ENCODE peak calls at places on chromosomes 13 and 19, in eight cellular contexts. One of them, this sample, is unnamed.

GRCh38 chr13:107209811-107210210 is 641.9 kb upstream of the ARGLU1 start:
- DNase-seq in transverse colon: no peak
- DNase-seq in HS-27A: no peak
- DNase-seq in activated CD4-positive, alpha-beta T cell treated with anti-CD3 and anti-CD28 coated beads, Interleukin-2, amount 50 U/mL, for 1 hour: no peak
- DNase-seq in anterior cingulate cortex: no peak
- DNase-seq in keratinocyte: no peak
- DNase-seq in iPS-NIHi11: no peak
- DNase-seq in T-helper 17 cell: no peak
- DNase-seq in this sample: no peak

GRCh38 chr13:99151516-99151915 is 49.1 kb upstream of the UBAC2 start:
- DNase-seq in T-helper 17 cell: no peak
- DNase-seq in HS-27A: peak; percentile 34
- DNase-seq in keratinocyte: peak; percentile 77
- DNase-seq in anterior cingulate cortex: no peak
- DNase-seq in transverse colon: no peak
- DNase-seq in activated CD4-positive, alpha-beta T cell treated with anti-CD3 and anti-CD28 coated beads, Interleukin-2, amount 50 U/mL, for 1 hour: no peak
- DNase-seq in iPS-NIHi11: no peak
- DNase-seq in this sample: no peak

GRCh38 chr13:48902421-48902820 is 73.3 kb upstream of the FNDC3A start:
- DNase-seq in keratinocyte: no peak
- DNase-seq in anterior cingulate cortex: no peak
- DNase-seq in HS-27A: no peak
- DNase-seq in iPS-NIHi11: peak; percentile 37
- DNase-seq in activated CD4-positive, alpha-beta T cell treated with anti-CD3 and anti-CD28 coated beads, Interleukin-2, amount 50 U/mL, for 1 hour: no peak
- DNase-seq in transverse colon: no peak
- DNase-seq in T-helper 17 cell: no peak
- DNase-seq in this sample: no peak

GRCh38 chr13:36543671-36544070 is 111.4 kb downstream of the CCNA1 start:
- DNase-seq in activated CD4-positive, alpha-beta T cell treated with anti-CD3 and anti-CD28 coated beads, Interleukin-2, amount 50 U/mL, for 1 hour: no peak
- DNase-seq in T-helper 17 cell: no peak
- DNase-seq in iPS-NIHi11: no peak
- DNase-seq in keratinocyte: no peak
- DNase-seq in transverse colon: no peak
- DNase-seq in anterior cingulate cortex: no peak
- DNase-seq in HS-27A: no peak
- DNase-seq in this sample: no peak

GRCh38 chr19:41476583-41476982 is 33.6 kb downstream of the ERICH4 start:
- DNase-seq in iPS-NIHi11: no peak
- DNase-seq in activated CD4-positive, alpha-beta T cell treated with anti-CD3 and anti-CD28 coated beads, Interleukin-2, amount 50 U/mL, for 1 hour: no peak
- DNase-seq in anterior cingulate cortex: no peak
- DNase-seq in T-helper 17 cell: no peak
- DNase-seq in HS-27A: no peak
- DNase-seq in transverse colon: no peak
- DNase-seq in keratinocyte: no peak
- DNase-seq in this sample: no peak

GRCh38 chr13:49494645-49495044 is 1.1 kb upstream of the PHF11 start:
- DNase-seq in anterior cingulate cortex: no peak
- DNase-seq in transverse colon: no peak
- DNase-seq in keratinocyte: no peak
- DNase-seq in T-helper 17 cell: no peak
- DNase-seq in activated CD4-positive, alpha-beta T cell treated with anti-CD3 and anti-CD28 coated beads, Interleukin-2, amount 50 U/mL, for 1 hour: no peak
- DNase-seq in iPS-NIHi11: no peak
- DNase-seq in HS-27A: no peak
- DNase-seq in this sample: no peak

GRCh38 chr13:109649713-109650112 is 136.7 kb downstream of the IRS2 start:
- DNase-seq in keratinocyte: no peak
- DNase-seq in HS-27A: no peak
- DNase-seq in T-helper 17 cell: no peak
- DNase-seq in activated CD4-positive, alpha-beta T cell treated with anti-CD3 and anti-CD28 coated beads, Interleukin-2, amount 50 U/mL, for 1 hour: no peak
- DNase-seq in iPS-NIHi11: no peak
- DNase-seq in anterior cingulate cortex: no peak
- DNase-seq in transverse colon: no peak
- DNase-seq in this sample: no peak

GRCh38 chr13:21344662-21345176 is 114.4 kb downstream of the ZDHHC20 start:
- DNase-seq in keratinocyte: no peak
- DNase-seq in iPS-NIHi11: no peak
- DNase-seq in anterior cingulate cortex: no peak
- DNase-seq in T-helper 17 cell: no peak
- DNase-seq in HS-27A: no peak
- DNase-seq in transverse colon: no peak
- DNase-seq in activated CD4-positive, alpha-beta T cell treated with anti-CD3 and anti-CD28 coated beads, Interleukin-2, amount 50 U/mL, for 1 hour: no peak
- DNase-seq in this sample: no peak

GRCh38 chr19:7909471-7910067 is 5.1 kb upstream of the TGFBR3L start:
- DNase-seq in HS-27A: no peak
- DNase-seq in transverse colon: no peak
- DNase-seq in anterior cingulate cortex: no peak
- DNase-seq in activated CD4-positive, alpha-beta T cell treated with anti-CD3 and anti-CD28 coated beads, Interleukin-2, amount 50 U/mL, for 1 hour: no peak
- DNase-seq in T-helper 17 cell: no peak
- DNase-seq in iPS-NIHi11: no peak
- DNase-seq in keratinocyte: no peak
- DNase-seq in this sample: no peak

GRCh38 chr19:57099199-57099661 is 20.6 kb upstream of the USP29 start:
- DNase-seq in keratinocyte: no peak
- DNase-seq in anterior cingulate cortex: peak; percentile 36
- DNase-seq in iPS-NIHi11: peak; percentile 89
- DNase-seq in transverse colon: peak; percentile 46
- DNase-seq in T-helper 17 cell: peak; percentile 30
- DNase-seq in HS-27A: no peak
- DNase-seq in activated CD4-positive, alpha-beta T cell treated with anti-CD3 and anti-CD28 coated beads, Interleukin-2, amount 50 U/mL, for 1 hour: peak; percentile 34
- DNase-seq in this sample: peak; percentile 31

GRCh38 chr19:41569481-41570150 is 6.3 kb upstream of the CEACAM21 start:
- DNase-seq in transverse colon: no peak
- DNase-seq in T-helper 17 cell: no peak
- DNase-seq in keratinocyte: no peak
- DNase-seq in iPS-NIHi11: no peak
- DNase-seq in anterior cingulate cortex: no peak
- DNase-seq in HS-27A: no peak
- DNase-seq in activated CD4-positive, alpha-beta T cell treated with anti-CD3 and anti-CD28 coated beads, Interleukin-2, amount 50 U/mL, for 1 hour: no peak
- DNase-seq in this sample: no peak

GRCh38 chr19:632228-633067 is 889 bp downstream of the POLRMT start:
- DNase-seq in transverse colon: peak; percentile 78
- DNase-seq in T-helper 17 cell: no peak
- DNase-seq in iPS-NIHi11: peak; percentile 75
- DNase-seq in HS-27A: no peak
- DNase-seq in keratinocyte: no peak
- DNase-seq in anterior cingulate cortex: no peak
- DNase-seq in activated CD4-positive, alpha-beta T cell treated with anti-CD3 and anti-CD28 coated beads, Interleukin-2, amount 50 U/mL, for 1 hour: no peak
- DNase-seq in this sample: no peak

GRCh38 chr13:78978381-78978998 is 319.5 kb upstream of the OBI1 start:
- DNase-seq in HS-27A: no peak
- DNase-seq in T-helper 17 cell: no peak
- DNase-seq in keratinocyte: no peak
- DNase-seq in activated CD4-positive, alpha-beta T cell treated with anti-CD3 and anti-CD28 coated beads, Interleukin-2, amount 50 U/mL, for 1 hour: peak; percentile 9
- DNase-seq in transverse colon: peak; percentile 11
- DNase-seq in iPS-NIHi11: peak; percentile 53
- DNase-seq in anterior cingulate cortex: no peak
- DNase-seq in this sample: peak; percentile 51

GRCh38 chr13:34435338-34435737 is 506.7 kb upstream of the NBEA start:
- DNase-seq in keratinocyte: no peak
- DNase-seq in transverse colon: no peak
- DNase-seq in anterior cingulate cortex: no peak
- DNase-seq in activated CD4-positive, alpha-beta T cell treated with anti-CD3 and anti-CD28 coated beads, Interleukin-2, amount 50 U/mL, for 1 hour: no peak
- DNase-seq in T-helper 17 cell: no peak
- DNase-seq in iPS-NIHi11: no peak
- DNase-seq in HS-27A: no peak
- DNase-seq in this sample: no peak

GRCh38 chr13:113405481-113406300 is 41.8 kb upstream of the GRTP1 start:
- DNase-seq in anterior cingulate cortex: no peak
- DNase-seq in activated CD4-positive, alpha-beta T cell treated with anti-CD3 and anti-CD28 coated beads, Interleukin-2, amount 50 U/mL, for 1 hour: no peak
- DNase-seq in T-helper 17 cell: no peak
- DNase-seq in HS-27A: no peak
- DNase-seq in iPS-NIHi11: no peak
- DNase-seq in transverse colon: no peak
- DNase-seq in keratinocyte: no peak
- DNase-seq in this sample: no peak

GRCh38 chr19:38529610-38530009 is 88.1 kb downstream of the MAP4K1 start:
- DNase-seq in iPS-NIHi11: no peak
- DNase-seq in activated CD4-positive, alpha-beta T cell treated with anti-CD3 and anti-CD28 coated beads, Interleukin-2, amount 50 U/mL, for 1 hour: no peak
- DNase-seq in T-helper 17 cell: no peak
- DNase-seq in HS-27A: no peak
- DNase-seq in keratinocyte: no peak
- DNase-seq in transverse colon: no peak
- DNase-seq in anterior cingulate cortex: no peak
- DNase-seq in this sample: no peak

GRCh38 chr19:7638802-7639465 is 2.0 kb downstream of the STXBP2 start:
- DNase-seq in anterior cingulate cortex: no peak
- DNase-seq in keratinocyte: no peak
- DNase-seq in T-helper 17 cell: no peak
- DNase-seq in activated CD4-positive, alpha-beta T cell treated with anti-CD3 and anti-CD28 coated beads, Interleukin-2, amount 50 U/mL, for 1 hour: no peak
- DNase-seq in HS-27A: no peak
- DNase-seq in iPS-NIHi11: no peak
- DNase-seq in transverse colon: no peak
- DNase-seq in this sample: no peak

GRCh38 chr13:75666646-75667351 is 30.7 kb downstream of the LMO7 start:
- DNase-seq in anterior cingulate cortex: no peak
- DNase-seq in HS-27A: no peak
- DNase-seq in T-helper 17 cell: no peak
- DNase-seq in activated CD4-positive, alpha-beta T cell treated with anti-CD3 and anti-CD28 coated beads, Interleukin-2, amount 50 U/mL, for 1 hour: no peak
- DNase-seq in iPS-NIHi11: peak; percentile 9
- DNase-seq in transverse colon: no peak
- DNase-seq in keratinocyte: peak; percentile 45
- DNase-seq in this sample: no peak

GRCh38 chr13:110166598-110166997 is 140.4 kb downstream of the COL4A1 start:
- DNase-seq in T-helper 17 cell: no peak
- DNase-seq in keratinocyte: no peak
- DNase-seq in HS-27A: no peak
- DNase-seq in activated CD4-positive, alpha-beta T cell treated with anti-CD3 and anti-CD28 coated beads, Interleukin-2, amount 50 U/mL, for 1 hour: no peak
- DNase-seq in anterior cingulate cortex: no peak
- DNase-seq in transverse colon: no peak
- DNase-seq in iPS-NIHi11: no peak
- DNase-seq in this sample: no peak

GRCh38 chr13:21124853-21125252 is 51.5 kb downstream of the SKA3 start:
- DNase-seq in transverse colon: no peak
- DNase-seq in anterior cingulate cortex: no peak
- DNase-seq in T-helper 17 cell: no peak
- DNase-seq in keratinocyte: no peak
- DNase-seq in iPS-NIHi11: peak; percentile 64
- DNase-seq in activated CD4-positive, alpha-beta T cell treated with anti-CD3 and anti-CD28 coated beads, Interleukin-2, amount 50 U/mL, for 1 hour: no peak
- DNase-seq in HS-27A: no peak
- DNase-seq in this sample: no peak

GRCh38 chr13:34507630-34508029 is 434.4 kb upstream of the NBEA start:
- DNase-seq in activated CD4-positive, alpha-beta T cell treated with anti-CD3 and anti-CD28 coated beads, Interleukin-2, amount 50 U/mL, for 1 hour: no peak
- DNase-seq in keratinocyte: no peak
- DNase-seq in HS-27A: no peak
- DNase-seq in iPS-NIHi11: no peak
- DNase-seq in transverse colon: no peak
- DNase-seq in anterior cingulate cortex: no peak
- DNase-seq in T-helper 17 cell: no peak
- DNase-seq in this sample: no peak

GRCh38 chr19:40421468-40421778 is 4.4 kb downstream of the SERTAD1 start:
- DNase-seq in iPS-NIHi11: no peak
- DNase-seq in transverse colon: no peak
- DNase-seq in keratinocyte: no peak
- DNase-seq in HS-27A: no peak
- DNase-seq in anterior cingulate cortex: no peak
- DNase-seq in activated CD4-positive, alpha-beta T cell treated with anti-CD3 and anti-CD28 coated beads, Interleukin-2, amount 50 U/mL, for 1 hour: no peak
- DNase-seq in T-helper 17 cell: no peak
- DNase-seq in this sample: no peak

GRCh38 chr13:113926301-113926761 is 47.5 kb downstream of the C13orf46 start:
- DNase-seq in HS-27A: no peak
- DNase-seq in T-helper 17 cell: no peak
- DNase-seq in activated CD4-positive, alpha-beta T cell treated with anti-CD3 and anti-CD28 coated beads, Interleukin-2, amount 50 U/mL, for 1 hour: no peak
- DNase-seq in transverse colon: no peak
- DNase-seq in anterior cingulate cortex: no peak
- DNase-seq in keratinocyte: no peak
- DNase-seq in iPS-NIHi11: no peak
- DNase-seq in this sample: no peak

GRCh38 chr13:50779443-50780200 is 63.9 kb downstream of the DLEU7 start:
- DNase-seq in transverse colon: no peak
- DNase-seq in iPS-NIHi11: no peak
- DNase-seq in keratinocyte: no peak
- DNase-seq in T-helper 17 cell: no peak
- DNase-seq in activated CD4-positive, alpha-beta T cell treated with anti-CD3 and anti-CD28 coated beads, Interleukin-2, amount 50 U/mL, for 1 hour: no peak
- DNase-seq in anterior cingulate cortex: no peak
- DNase-seq in HS-27A: no peak
- DNase-seq in this sample: no peak